ENCODE peak calls at places on chromosomes 5 and 9, in four cellular contexts. L is EL; J is activated CD8-positive, alpha-beta T cell treated with anti-CD3 and anti-CD28 coated beads, Interleukin-2, amount 10 ng/mL, durations not matched to agents 7 days and 5 days; S is cardiac fibroblast. P is an unnamed sample.

GRCh38 chr9:110040788-110041187 is 167.2 kb downstream of the C9orf152 start:
- DNase-seq in L (peak), J (no peak), S (peak), P (no peak)

GRCh38 chr5:151058891-151059611 is 21.8 kb downstream of the TNIP1 start:
- DNase-seq in L (no peak), J (no peak), S (no peak), P (no peak)

GRCh38 chr5:176985516-176985915 is 21.1 kb downstream of the UIMC1 start:
- DNase-seq in L (no peak), J (peak), S (no peak), P (no peak)

GRCh38 chr5:173320259-173320658 is 8.0 kb downstream of the STC2 start:
- DNase-seq in L (no peak), J (no peak), S (no peak), P (peak)

GRCh38 chr5:115543365-115543700 is 1.2 kb downstream of the FEM1C start:
- DNase-seq in L (no peak), J (no peak), S (no peak), P (no peak)

GRCh38 chr5:95241635-95242034 is 43.3 kb downstream of the MCTP1 start:
- DNase-seq in L (no peak), J (no peak), S (no peak), P (no peak)

GRCh38 chr5:148090780-148091221 is 27.0 kb downstream of the SPINK5 start:
- DNase-seq in L (no peak), J (no peak), S (no peak), P (no peak)

GRCh38 chr5:154779105-154779504 is 23.9 kb downstream of the LARP1 start:
- DNase-seq in L (peak), J (no peak), S (peak), P (no peak)

GRCh38 chr9:100499866-100500265 is 26.9 kb downstream of the TMEFF1 start:
- DNase-seq in L (no peak), J (no peak), S (no peak), P (no peak)

GRCh38 chr9:128923493-128923883 is 2.7 kb downstream of the PHYHD1 start:
- DNase-seq in L (no peak), J (no peak), S (no peak), P (no peak)

GRCh38 chr9:34884732-34885131 is 73.4 kb upstream of the PHF24 start:
- DNase-seq in L (no peak), J (peak), S (no peak), P (no peak)

GRCh38 chr5:170623576-170624181 is 119.9 kb downstream of the KCNIP1 start:
- DNase-seq in L (peak), J (peak), S (peak), P (no peak)

GRCh38 chr9:73437758-73438157 is 286.1 kb downstream of the ANXA1 start:
- DNase-seq in L (no peak), J (no peak), S (peak), P (no peak)

GRCh38 chr5:180313677-180314076 is 21.8 kb upstream of the MAPK9 start:
- DNase-seq in L (no peak), J (peak), S (no peak), P (peak)

P was measured in C1 segment of cervical spinal cord.